ENCODE peak calls at places on chromosomes 4 and X, in four cellular contexts. T is WTC11, O is SK-N-SH, J is K562. B is an unnamed sample.
A peak's percentile ranks its signal among the peaks of the same experiment; 100 is the strongest.

GRCh38 chrX:18793601-18794089 is 86.2 kb downstream of the PPEF1 start:
- DNase-seq in T (peak; percentile 8), J (peak; percentile 52), O (peak; percentile 43), B (peak; percentile 1)

GRCh38 chr4:70778888-70779422 is 57.2 kb downstream of the RUFY3 start:
- DNase-seq in O (no peak), J (no peak), T (no peak), B (no peak)

GRCh38 chr4:56434599-56435000 is 815 bp downstream of the PPAT start:
- DNase-seq in O (no peak), T (no peak), J (no peak), B (no peak)

GRCh38 chrX:145843196-145843595 is 25.6 kb downstream of the SLITRK2 start:
- DNase-seq in O (no peak), J (no peak), T (no peak), B (no peak)

GRCh38 chr4:162969194-162969593 is 197.5 kb downstream of the NAF1 start:
- DNase-seq in J (no peak), O (no peak), T (no peak), B (no peak)

GRCh38 chr4:36243355-36244256 is 708 bp downstream of the ARAP2 start:
- DNase-seq in O (peak; percentile 4), T (no peak), J (peak; percentile 5), B (no peak)

GRCh38 chrX:3442685-3443084 is 96.2 kb upstream of the MXRA5 start:
- DNase-seq in J (no peak), O (no peak), T (no peak), B (no peak)

GRCh38 chr4:126470862-126471261 is 1156.1 kb downstream of the FAT4 start:
- DNase-seq in T (no peak), O (no peak), J (no peak), B (no peak)

GRCh38 chr4:79935264-79935663 is 137.8 kb downstream of the ANTXR2 start:
- DNase-seq in T (no peak), O (no peak), J (no peak), B (peak; percentile 15)

GRCh38 chr4:82500106-82500738 is 61.6 kb downstream of the TMEM150C start:
- DNase-seq in T (no peak), O (no peak), J (no peak), B (no peak)

GRCh38 chr4:30754021-30754420 is 33.9 kb downstream of the PCDH7 start:
- DNase-seq in O (no peak), J (no peak), T (no peak), B (no peak)

DNA sequence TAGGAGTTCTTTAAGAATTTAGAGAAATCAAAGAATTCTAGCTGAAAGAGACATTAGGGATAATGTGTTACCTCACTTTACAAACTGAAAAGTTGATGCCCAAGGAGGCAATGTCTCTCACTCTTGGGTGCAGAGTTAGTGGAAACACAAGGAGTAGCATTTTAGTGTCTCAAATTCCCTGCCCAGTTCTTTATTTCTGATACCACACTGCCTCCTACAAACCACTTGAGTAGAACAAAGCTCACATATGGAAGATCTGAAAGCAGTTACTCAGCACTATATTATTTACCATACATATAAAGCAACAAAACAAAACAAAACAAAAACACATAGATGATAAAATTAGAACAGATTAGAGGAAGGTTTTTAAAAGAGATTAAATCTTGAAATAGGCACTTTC is 124.2 kb downstream of the REELD1 start:
- DNase-seq in O (no peak), T (no peak), J (no peak), B (no peak)
- TF ChIP-seq FOXJ3 in O (no peak), T (no peak), J (no peak), B (no peak)

GRCh38 chrX:49041683-49042529 is 1.3 kb downstream of the TFE3 start:
- DNase-seq in T (no peak), J (no peak), O (peak; percentile 29), B (no peak)
- TF ChIP-seq FOXJ3 in T (no peak), J (no peak), O (no peak), B (no peak)

GRCh38 chrX:124462931-124463330 is 116.6 kb downstream of the SH2D1A start:
- DNase-seq in J (no peak), T (no peak), O (no peak), B (peak; percentile 44)

DNA sequence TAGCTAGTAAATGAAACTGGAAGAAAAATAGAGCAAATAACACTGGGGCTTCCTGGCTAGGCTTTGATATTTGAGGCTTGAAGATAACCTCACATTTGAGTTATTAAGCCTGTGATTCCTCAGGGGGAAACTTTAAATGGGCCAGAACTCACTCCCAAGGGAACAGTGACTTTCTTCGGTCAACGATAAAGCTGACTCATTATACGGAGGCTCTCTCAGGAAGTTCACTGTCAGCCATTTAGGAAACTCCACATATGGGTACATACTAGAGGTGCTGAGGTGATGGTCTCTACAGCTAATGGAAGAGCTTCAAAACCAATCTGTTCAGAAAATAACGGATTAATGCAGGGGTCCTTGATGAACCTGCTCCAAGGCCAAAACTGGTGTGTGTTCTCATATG is 120.8 kb downstream of the SH2D1A start:
- DNase-seq in O (no peak), T (no peak), J (no peak), B (no peak)
- TF ChIP-seq FOXJ3 in O (no peak), T (no peak), J (no peak), B (no peak)

GRCh38 chr4:8221476-8221875 is 22.4 kb downstream of the SH3TC1 start:
- DNase-seq in T (no peak), J (no peak), O (peak; percentile 80), B (no peak)

GRCh38 chr4:8220661-8221446 is 21.8 kb downstream of the SH3TC1 start:
- DNase-seq in T (no peak), J (no peak), O (no peak), B (no peak)

GRCh38 chr4:8222609-8223391 is 23.7 kb downstream of the SH3TC1 start:
- DNase-seq in J (no peak), T (no peak), O (peak; percentile 72), B (no peak)

GRCh38 chr4:8219236-8219635 is 20.1 kb downstream of the SH3TC1 start:
- DNase-seq in T (no peak), J (no peak), O (peak; percentile 65), B (no peak)

DNA sequence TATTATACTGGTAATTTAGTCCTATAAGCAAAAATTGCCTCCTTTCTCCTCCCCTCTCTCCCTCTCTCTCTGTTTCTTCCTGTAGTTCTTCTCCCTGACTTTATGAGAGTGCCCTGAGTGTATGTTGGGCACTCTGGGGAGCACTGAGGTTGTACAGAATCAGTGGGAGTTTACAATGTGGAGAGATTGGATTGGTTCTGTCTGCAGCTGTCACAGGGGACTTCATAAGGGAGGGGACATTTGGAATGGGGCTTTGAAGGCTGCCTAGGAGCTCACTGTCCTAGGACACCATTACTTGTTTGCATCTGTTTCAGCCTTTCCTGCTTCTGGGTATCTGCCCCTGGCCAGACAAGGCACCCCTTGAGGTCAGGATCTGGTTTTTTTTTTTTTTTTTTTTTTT is 22.9 kb downstream of the SH3TC1 start:
- DNase-seq in O (no peak), T (no peak), J (no peak), B (no peak)
- TF ChIP-seq FOXJ3 in O (no peak), T (no peak), J (no peak), B (no peak)

GRCh38 chrX:41408576-41408975 is 38.6 kb upstream of the NYX start:
- DNase-seq in J (no peak), O (no peak), T (no peak), B (no peak)
- TF ChIP-seq FOXJ3 in J (no peak), O (no peak), T (no peak), B (no peak)

DNA sequence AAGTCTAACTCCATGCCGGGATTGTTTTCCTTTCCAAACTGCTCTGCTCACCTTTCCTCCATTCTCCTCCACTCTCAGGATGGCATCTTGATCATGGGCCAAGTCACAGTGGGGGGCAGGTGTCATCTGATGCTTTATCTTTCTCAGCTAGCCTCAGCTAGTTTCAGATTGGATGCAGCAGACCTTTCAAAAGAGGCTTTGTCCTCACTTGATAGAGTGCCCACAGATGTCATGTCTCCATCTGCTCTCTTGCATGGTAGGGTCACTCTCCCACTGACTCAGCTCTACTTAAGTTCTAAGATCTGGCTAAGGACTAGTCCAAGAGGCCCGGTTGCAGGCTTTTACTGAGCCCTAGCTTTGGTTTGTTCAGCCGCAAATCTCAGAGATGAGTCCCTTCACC is 341.7 kb upstream of the GALNT7 start:
- DNase-seq in T (no peak), J (no peak), O (no peak), B (no peak)
- TF ChIP-seq FOXJ3 in T (no peak), J (no peak), O (no peak), B (no peak)

DNA sequence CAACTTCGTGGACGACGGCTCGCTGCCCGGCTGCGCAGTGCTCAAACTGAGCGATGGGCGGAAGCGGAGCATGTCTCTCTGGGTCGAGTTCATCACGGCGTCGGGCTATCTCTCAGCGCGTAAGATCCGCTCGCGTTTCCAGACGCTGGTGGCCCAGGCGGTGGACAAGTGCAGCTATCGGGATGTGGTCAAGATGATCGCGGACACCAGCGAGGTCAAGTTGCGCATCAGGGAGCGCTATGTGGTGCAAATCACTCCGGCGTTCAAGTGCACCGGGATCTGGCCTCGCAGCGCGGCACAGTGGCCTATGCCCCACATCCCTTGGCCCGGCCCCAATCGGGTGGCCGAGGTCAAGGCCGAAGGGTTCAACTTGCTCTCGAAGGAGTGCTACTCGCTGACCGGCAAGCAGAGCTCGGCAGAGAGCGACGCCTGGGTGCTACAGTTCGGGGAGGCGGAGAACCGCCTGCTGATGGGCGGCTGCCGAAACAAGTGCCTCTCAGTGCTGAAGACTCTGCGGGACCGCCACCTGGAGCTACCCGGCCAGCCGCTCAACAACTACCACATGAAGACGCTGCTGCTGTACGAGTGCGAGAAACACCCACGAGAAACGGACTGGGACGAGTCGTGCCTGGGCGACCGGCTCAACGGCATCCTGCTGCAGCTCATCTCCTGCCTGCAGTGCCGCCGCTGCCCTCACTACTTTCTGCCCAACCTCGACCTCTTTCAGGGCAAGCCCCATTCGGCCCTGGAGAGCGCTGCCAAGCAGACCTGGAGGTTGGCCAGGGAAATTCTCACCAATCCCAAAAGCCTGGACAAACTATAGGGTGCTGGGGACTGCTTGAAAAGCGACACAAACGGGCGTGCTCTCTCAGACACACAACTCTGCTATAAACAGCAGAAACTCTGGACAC is 1.6 kb downstream of the MAB21L2 start:
- DNase-seq in T (peak; percentile 49), O (peak; percentile 59), J (no peak), B (no peak)
- TF ChIP-seq FOXJ3 in T (no peak), O (no peak), J (no peak), B (no peak)

GRCh38 chr4:103032575-103032974 is 13.1 kb upstream of the SLC9B1 start:
- DNase-seq in O (peak; percentile 10), J (peak; percentile 53), T (peak; percentile 60), B (peak; percentile 52)
- TF ChIP-seq FOXJ3 in O (no peak), J (no peak), T (no peak), B (no peak)

GRCh38 chr4:184384810-184385557 is 89.4 kb downstream of the IRF2 start:
- DNase-seq in J (no peak), T (no peak), O (no peak), B (no peak)
- TF ChIP-seq FOXJ3 in J (no peak), T (no peak), O (no peak), B (no peak)

GRCh38 chr4:138804705-138805104 is 210.9 kb upstream of the NOCT start:
- DNase-seq in J (no peak), O (no peak), T (no peak), B (no peak)
- TF ChIP-seq FOXJ3 in J (no peak), O (no peak), T (no peak), B (no peak)